ENCODE peak calls at places on chromosomes 2 and 18, in five cellular contexts. L is neural progenitor cell, W is heart right ventricle, U is hypothalamus, Q is NCI-H2081 treated with DMSO at 0.1 percent for 48 hours. E is an unnamed sample.

GRCh38 chr18:5173646-5174045 is 23.4 kb downstream of the AKAIN1 start:
- DNase-seq in W (no peak), Q (no peak), U (no peak), L (no peak), E (no peak)

GRCh38 chr2:110114007-110114591 is 1.5 kb downstream of the MALL start:
- DNase-seq in Q (no peak), U (no peak), L (no peak), W (no peak), E (no peak)

GRCh38 chr2:22189893-22190292 is 1066.1 kb downstream of the TDRD15 start:
- DNase-seq in W (no peak), U (no peak), L (no peak), Q (no peak), E (no peak)

GRCh38 chr18:58117685-58118403 is 73.8 kb downstream of the NEDD4L start:
- DNase-seq in L (no peak), W (no peak), U (peak), Q (no peak), E (no peak)

GRCh38 chr2:109284816-109285215 is 155.8 kb downstream of the SH3RF3 start:
- DNase-seq in W (peak), L (no peak), Q (no peak), U (no peak), E (no peak)

GRCh38 chr18:57447154-57447621 is 12.0 kb downstream of the ONECUT2 start:
- DNase-seq in W (no peak), Q (no peak), L (peak), U (peak), E (peak)

GRCh38 chr2:160324917-160325316 is 124.8 kb upstream of the ITGB6 start:
- DNase-seq in Q (no peak), U (no peak), L (no peak), W (no peak), E (no peak)

GRCh38 chr18:79393626-79394401 is 1.9 kb upstream of the NFATC1 start:
- DNase-seq in U (peak), Q (peak), W (peak), L (peak), E (peak)

E was measured in H7.